ENCODE peak calls at places on chromosome 18, in seven cellular contexts. O is suprapubic skin; E is SK-N-DZ; D is ACHN; J is central memory CD8-positive, alpha-beta T cell; R is naive B cell; I is GM19239. V is an unnamed sample.

GRCh38 chr18:12307251-12307736 is 747 bp upstream of the TUBB6 start:
- DNase-seq in E (no peak), J (no peak), R (peak), I (peak), O (peak), D (no peak), V (peak)

GRCh38 chr18:79912409-79912991 is 39.0 kb downstream of the SLC66A2 start:
- DNase-seq in O (peak), J (peak), D (no peak), R (peak), E (no peak), I (no peak), V (no peak)

GRCh38 chr18:13377496-13377895 is 158.9 kb downstream of the LDLRAD4 start:
- DNase-seq in R (no peak), D (no peak), O (no peak), I (no peak), J (no peak), E (no peak), V (no peak)

GRCh38 chr18:25735447-25735846 is 355.0 kb downstream of the SS18 start:
- DNase-seq in O (no peak), I (no peak), R (no peak), D (no peak), E (no peak), J (no peak), V (no peak)

GRCh38 chr18:58416704-58417683 is 211.9 kb downstream of the ALPK2 start:
- DNase-seq in D (peak), I (no peak), O (no peak), J (no peak), R (no peak), E (no peak), V (no peak)

GRCh38 chr18:2178036-2178435 is 393.3 kb downstream of the METTL4 start:
- DNase-seq in E (no peak), O (no peak), R (no peak), D (no peak), I (no peak), J (no peak), V (no peak)

GRCh38 chr18:35892118-35892517 is 80.4 kb upstream of the RMP24 start:
- DNase-seq in I (no peak), R (no peak), J (no peak), D (no peak), O (no peak), E (no peak), V (no peak)

GRCh38 chr18:48609820-48610815 is 71.3 kb downstream of the CTIF start:
- DNase-seq in D (no peak), I (no peak), J (no peak), E (no peak), R (no peak), O (no peak), V (no peak)

GRCh38 chr18:41771971-41772370 is 183.1 kb upstream of the PIK3C3 start:
- DNase-seq in D (no peak), J (no peak), O (no peak), I (no peak), E (no peak), R (no peak), V (no peak)

GRCh38 chr18:3784949-3785348 is 335.0 kb downstream of the TGIF1 start:
- DNase-seq in I (no peak), R (no peak), E (no peak), J (no peak), O (no peak), D (no peak), V (no peak)

GRCh38 chr18:55320399-55321255 is 267.4 kb downstream of the TCF4 start:
- DNase-seq in I (no peak), D (no peak), O (no peak), R (peak), E (peak), J (no peak), V (no peak)

GRCh38 chr18:13808294-13809024 is 15.5 kb upstream of the MC5R start:
- DNase-seq in E (no peak), I (no peak), O (no peak), D (no peak), R (no peak), J (no peak), V (no peak)

GRCh38 chr18:27609221-27609620 is 424.1 kb upstream of the CHST9 start:
- DNase-seq in R (no peak), O (no peak), E (no peak), J (no peak), I (no peak), D (no peak), V (no peak)

GRCh38 chr18:22913861-22914260 is 19.3 kb upstream of the RBBP8 start:
- DNase-seq in I (no peak), O (no peak), J (no peak), E (no peak), D (no peak), R (no peak), V (no peak)

GRCh38 chr18:21803495-21803894 is 62.9 kb downstream of the MIB1 start:
- DNase-seq in R (no peak), D (no peak), E (no peak), O (no peak), J (no peak), I (no peak), V (no peak)

GRCh38 chr18:46756559-46757201 is at the start of gene ST8SIA5:
- DNase-seq in O (no peak), J (no peak), I (no peak), R (no peak), D (no peak), E (no peak), V (peak)

GRCh38 chr18:79353238-79353637 is 42.5 kb upstream of the NFATC1 start:
- DNase-seq in J (no peak), R (no peak), D (peak), I (no peak), O (no peak), E (peak), V (no peak)

GRCh38 chr18:8391068-8391467 is 218.2 kb upstream of the RAB12 start:
- DNase-seq in D (no peak), I (no peak), R (no peak), J (no peak), O (no peak), E (no peak), V (no peak)

GRCh38 chr18:62151068-62151771 is 35.6 kb downstream of the PIGN start:
- DNase-seq in D (no peak), I (no peak), R (no peak), J (no peak), E (no peak), O (no peak), V (no peak)

GRCh38 chr18:12518326-12518725 is 110.6 kb downstream of the PRELID3A start:
- DNase-seq in R (no peak), I (no peak), O (no peak), J (no peak), D (no peak), E (no peak), V (no peak)

GRCh38 chr18:23143871-23144270 is 8.6 kb downstream of the CABLES1 start:
- DNase-seq in D (no peak), I (no peak), O (no peak), J (no peak), E (no peak), R (no peak), V (no peak)

GRCh38 chr18:79786781-79787526 is 10.8 kb upstream of the KCNG2 start:
- DNase-seq in D (no peak), O (no peak), I (no peak), J (no peak), E (no peak), R (no peak), V (no peak)

GRCh38 chr18:79610461-79611039 is 69.1 kb upstream of the CTDP1 start:
- DNase-seq in R (no peak), O (peak), J (no peak), D (no peak), I (no peak), E (no peak), V (no peak)